ENCODE peak calls at places on chromosomes 13 and 19, in ten cellular contexts. E is AG09309; T is AG08396; K is A549; Z is omental fat pad; R is stimulated activated CD4-positive, alpha-beta T cell treated with anti-CD3 and anti-CD28 coated beads, Interleukin-15, amount 100 ng/mL, for 1 hour; U is lung microvascular endothelial cell; D is T-cell; X is foreskin fibroblast; M is CMK. A is an unnamed sample.

GRCh38 chr19:30167206-30167903 is 204.8 kb upstream of the ZNF536 start:
- DNase-seq in E (no peak), T (no peak), K (no peak), Z (no peak), R (no peak), U (no peak), D (no peak), X (no peak), M (no peak), A (no peak)

GRCh38 chr13:114173261-114173660 is 5.8 kb upstream of the CFAP97D2 start:
- DNase-seq in E (no peak), T (no peak), K (no peak), Z (no peak), R (no peak), U (no peak), D (no peak), X (no peak), M (no peak), A (no peak)

GRCh38 chr13:32228330-32229041 is 86.7 kb downstream of the ZAR1L start:
- DNase-seq in E (no peak), T (no peak), K (no peak), Z (no peak), R (no peak), U (peak; percentile 78), D (no peak), X (peak; percentile 48), M (no peak), A (peak; percentile 46)

GRCh38 chr19:30076101-30076551 is 134.1 kb downstream of the URI1 start:
- DNase-seq in E (no peak), T (no peak), K (no peak), Z (no peak), R (no peak), U (no peak), D (no peak), X (no peak), M (no peak), A (no peak)

GRCh38 chr13:43880930-43881329 is 1.2 kb downstream of the LACC1 start:
- DNase-seq in E (no peak), T (no peak), K (no peak), Z (no peak), R (no peak), U (no peak), D (no peak), X (no peak), M (no peak), A (no peak)

GRCh38 chr19:48415869-48416268 is 22.4 kb downstream of the GRIN2D start:
- DNase-seq in E (no peak), T (no peak), K (no peak), Z (no peak), R (no peak), U (no peak), D (no peak), X (no peak), M (no peak), A (no peak)

GRCh38 chr13:111289251-111289650 is 31.2 kb upstream of the TEX29 start:
- DNase-seq in E (no peak), T (no peak), K (no peak), Z (no peak), R (no peak), U (no peak), D (no peak), X (no peak), M (no peak), A (no peak)

GRCh38 chr13:90622547-90622946 is 724.9 kb upstream of the MIR17HG start:
- DNase-seq in E (no peak), T (no peak), K (no peak), Z (no peak), R (no peak), U (no peak), D (no peak), X (no peak), M (no peak), A (no peak)

GRCh38 chr13:34591801-34592454 is 350.1 kb upstream of the NBEA start:
- DNase-seq in E (no peak), T (no peak), K (no peak), Z (no peak), R (no peak), U (no peak), D (no peak), X (no peak), M (no peak), A (no peak)

GRCh38 chr19:11759805-11760204 is 7.0 kb upstream of the ZNF441 start:
- DNase-seq in E (no peak), T (no peak), K (no peak), Z (no peak), R (no peak), U (no peak), D (no peak), X (no peak), M (no peak), A (no peak)

GRCh38 chr19:11480927-11481776 is at the start of gene ELAVL3:
- DNase-seq in E (no peak), T (no peak), K (no peak), Z (no peak), R (no peak), U (no peak), D (no peak), X (no peak), M (no peak), A (no peak)

GRCh38 chr13:90414691-90415596 is 932.5 kb upstream of the MIR17HG start:
- DNase-seq in E (no peak), T (peak; percentile 61), K (peak; percentile 18), Z (no peak), R (no peak), U (peak; percentile 33), D (no peak), X (peak; percentile 52), M (no peak), A (no peak)

GRCh38 chr13:21219044-21219381 is 42.6 kb downstream of the MRPL57 start:
- DNase-seq in E (no peak), T (no peak), K (no peak), Z (no peak), R (no peak), U (no peak), D (no peak), X (no peak), M (no peak), A (no peak)

GRCh38 chr13:27427663-27428062 is 3.2 kb downstream of the GTF3A start:
- DNase-seq in E (no peak), T (no peak), K (no peak), Z (no peak), R (no peak), U (no peak), D (no peak), X (no peak), M (no peak), A (no peak)

GRCh38 chr19:14786421-14786851 is 8.1 kb upstream of the ADGRE2 start:
- DNase-seq in E (no peak), T (no peak), K (peak; percentile 25), Z (no peak), R (no peak), U (no peak), D (no peak), X (peak; percentile 2), M (no peak), A (no peak)

GRCh38 chr19:55189424-55189823 is 9.3 kb upstream of the SYT5 start:
- DNase-seq in E (peak; percentile 89), T (no peak), K (peak; percentile 99), Z (no peak), R (no peak), U (peak; percentile 98), D (no peak), X (peak; percentile 94), M (no peak), A (peak; percentile 86)

GRCh38 chr13:80528733-80529132 is 187.8 kb upstream of the SPRY2 start:
- DNase-seq in E (no peak), T (no peak), K (no peak), Z (no peak), R (no peak), U (peak; percentile 58), D (no peak), X (no peak), M (no peak), A (no peak)

GRCh38 chr13:98996046-98996445 is 18.2 kb upstream of the DOCK9 start:
- DNase-seq in E (no peak), T (no peak), K (no peak), Z (no peak), R (no peak), U (no peak), D (no peak), X (no peak), M (no peak), A (no peak)

GRCh38 chr19:38265213-38265861 is 964 bp downstream of the SPINT2 start:
- DNase-seq in E (no peak), T (no peak), K (peak; percentile 86), Z (no peak), R (no peak), U (no peak), D (peak; percentile 7), X (no peak), M (no peak), A (no peak)

GRCh38 chr13:100428966-100429365 is 159.6 kb downstream of the GGACT start:
- DNase-seq in E (no peak), T (no peak), K (no peak), Z (no peak), R (no peak), U (no peak), D (no peak), X (no peak), M (no peak), A (no peak)

GRCh38 chr13:110498327-110498726 is 63.2 kb downstream of the RAB20 start:
- DNase-seq in E (no peak), T (no peak), K (no peak), Z (no peak), R (no peak), U (no peak), D (no peak), X (no peak), M (no peak), A (no peak)

GRCh38 chr13:114310961-114311360 is 3.3 kb upstream of the CHAMP1 start:
- DNase-seq in E (no peak), T (no peak), K (no peak), Z (no peak), R (no peak), U (no peak), D (no peak), X (no peak), M (no peak), A (no peak)

GRCh38 chr19:1632462-1633268 is 19.8 kb downstream of the TCF3 start:
- DNase-seq in E (no peak), T (no peak), K (peak; percentile 14), Z (no peak), R (no peak), U (no peak), D (no peak), X (no peak), M (no peak), A (no peak)

GRCh38 chr19:4187313-4188122 is 5.0 kb downstream of the ANKRD24 start:
- DNase-seq in E (no peak), T (no peak), K (no peak), Z (no peak), R (no peak), U (no peak), D (no peak), X (no peak), M (no peak), A (no peak)

GRCh38 chr13:66689037-66689619 is 541.0 kb downstream of the PCDH9 start:
- DNase-seq in E (no peak), T (no peak), K (no peak), Z (no peak), R (no peak), U (peak; percentile 29), D (no peak), X (no peak), M (no peak), A (no peak)

GRCh38 chr13:23987331-23987730 is 90.0 kb upstream of the C1QTNF9B start:
- DNase-seq in E (no peak), T (no peak), K (no peak), Z (no peak), R (no peak), U (no peak), D (no peak), X (peak; percentile 37), M (no peak), A (no peak)